ENCODE peak calls at places on chromosomes 12 and 14, in nine cellular contexts. P is NCI-H345, Z is LHCN-M2, F is T follicular helper cell, V is NCI-H1694, I is HFF-Myc, L is T-helper 2 cell, Q is right cardiac atrium, A is heart left ventricle. N is an unnamed sample.

GRCh38 chr12:103858953-103859601 is 18.0 kb upstream of the NT5DC3 start:
- DNase-seq in P (no peak), Z (peak), F (no peak), V (no peak), I (peak), L (no peak), Q (peak), A (peak), N (peak)

GRCh38 chr12:115155665-115156645 is 472.0 kb upstream of the TBX3 start:
- DNase-seq in P (no peak), Z (no peak), F (no peak), V (no peak), I (peak), L (no peak), Q (no peak), A (no peak), N (no peak)

GRCh38 chr14:102275866-102276265 is 29.1 kb downstream of the MOK start:
- DNase-seq in P (no peak), Z (peak), F (no peak), V (no peak), I (no peak), L (no peak), Q (no peak), A (no peak), N (no peak)

GRCh38 chr14:47988175-47988574 is 312.8 kb upstream of the MDGA2 start:
- DNase-seq in P (no peak), Z (no peak), F (no peak), V (no peak), I (no peak), L (no peak), Q (no peak), A (no peak), N (no peak)

GRCh38 chr14:55077691-55078151 is 26.3 kb downstream of the MAPK1IP1L start:
- DNase-seq in P (no peak), Z (no peak), F (no peak), V (no peak), I (no peak), L (no peak), Q (peak), A (no peak), N (no peak)

GRCh38 chr12:49930515-49931288 is 19.8 kb upstream of the AQP2 start:
- DNase-seq in P (no peak), Z (peak), F (no peak), V (no peak), I (no peak), L (no peak), Q (no peak), A (no peak), N (no peak)

GRCh38 chr14:103699901-103700752 is 15.1 kb downstream of the XRCC3 start:
- DNase-seq in P (no peak), Z (peak), F (no peak), V (no peak), I (no peak), L (no peak), Q (no peak), A (peak), N (peak)

GRCh38 chr12:2641209-2641608 is 153.6 kb upstream of the FKBP4 start:
- DNase-seq in P (no peak), Z (peak), F (no peak), V (no peak), I (peak), L (no peak), Q (peak), A (peak), N (no peak)

GRCh38 chr12:12387521-12387920 is 30.6 kb downstream of the BORCS5 start:
- DNase-seq in P (no peak), Z (peak), F (no peak), V (no peak), I (peak), L (no peak), Q (no peak), A (no peak), N (no peak)

GRCh38 chr12:66044731-66045130 is 85.8 kb downstream of the LLPH start:
- DNase-seq in P (no peak), Z (peak), F (no peak), V (no peak), I (no peak), L (no peak), Q (no peak), A (no peak), N (no peak)

GRCh38 chr12:24661657-24662096 is 287.2 kb downstream of the BCAT1 start:
- DNase-seq in P (no peak), Z (peak), F (no peak), V (no peak), I (no peak), L (no peak), Q (peak), A (no peak), N (peak)

GRCh38 chr12:68910128-68910527 is 22.8 kb downstream of the CPM start:
- DNase-seq in P (no peak), Z (no peak), F (no peak), V (no peak), I (no peak), L (no peak), Q (no peak), A (no peak), N (no peak)

GRCh38 chr12:67772276-67773169 is 124.0 kb downstream of the DYRK2 start:
- DNase-seq in P (peak), Z (peak), F (no peak), V (peak), I (no peak), L (no peak), Q (no peak), A (peak), N (no peak)

GRCh38 chr14:65336191-65336591 is 76.3 kb upstream of the FUT8 start:
- DNase-seq in P (no peak), Z (no peak), F (no peak), V (no peak), I (no peak), L (no peak), Q (no peak), A (no peak), N (no peak)

GRCh38 chr14:40733206-40733605 is 873.5 kb upstream of the LRFN5 start:
- DNase-seq in P (no peak), Z (no peak), F (no peak), V (no peak), I (no peak), L (no peak), Q (no peak), A (no peak), N (no peak)

GRCh38 chr12:92206596-92206995 is 61.0 kb upstream of the BTG1 start:
- DNase-seq in P (no peak), Z (no peak), F (no peak), V (no peak), I (no peak), L (no peak), Q (no peak), A (no peak), N (no peak)

N was measured in gastrocnemius medialis.